ENCODE peak calls at places on chromosomes 4 and X, in ten cellular contexts. N is astrocyte; K is cardiac muscle cell; O is thoracic aorta; F is prostate gland; Q is neuronal stem cell; S is breast epithelium; G is PC-9; Y is PC-3; Z is CD8-positive, alpha-beta memory T cell. R is an unnamed sample.

GRCh38 chrX:55056820-55057690 is 17.8 kb upstream of the PAGE2B start:
- DNase-seq in N (peak; percentile 55), K (peak; percentile 70), O (no peak), F (no peak), Q (no peak), S (no peak), G (no peak), Y (peak; percentile 10), Z (peak; percentile 64), R (no peak)

GRCh38 chr4:128787509-128788311 is 21.8 kb upstream of the JADE1 start:
- DNase-seq in N (peak; percentile 27), K (peak; percentile 43), O (no peak), F (no peak), Q (no peak), S (no peak), G (no peak), Y (peak; percentile 5), Z (no peak), R (no peak)

GRCh38 chrX:95056901-95057300 is 1382.9 kb downstream of the FAM133A start:
- DNase-seq in N (peak; percentile 31), K (peak; percentile 30), O (no peak), F (no peak), Q (no peak), S (no peak), G (no peak), Y (peak; percentile 46), Z (no peak), R (no peak)

GRCh38 chr4:113444386-113444785 is 317.2 kb downstream of the CAMK2D start:
- DNase-seq in N (peak; percentile 88), K (peak; percentile 68), O (no peak), F (no peak), Q (no peak), S (no peak), G (no peak), Y (peak; percentile 55), Z (no peak), R (no peak)

GRCh38 chrX:2320580-2321327 is 180.0 kb downstream of the DHRSX start:
- DNase-seq in N (no peak), K (peak; percentile 85), O (no peak), F (peak; percentile 27), Q (no peak), S (peak; percentile 21), G (no peak), Y (no peak), Z (no peak), R (no peak)

GRCh38 chrX:128012015-128012414 is 40.2 kb downstream of the ACTRT1 start:
- DNase-seq in N (no peak), K (no peak), O (no peak), F (no peak), Q (no peak), S (no peak), G (no peak), Y (no peak), Z (no peak), R (no peak)

GRCh38 chr4:13329963-13330362 is 154.2 kb downstream of the RAB28 start:
- DNase-seq in N (peak; percentile 72), K (peak; percentile 31), O (no peak), F (no peak), Q (no peak), S (no peak), G (no peak), Y (peak; percentile 68), Z (no peak), R (peak; percentile 13)

GRCh38 chr4:144721994-144722393 is 76.0 kb downstream of the HHIP start:
- DNase-seq in N (no peak), K (no peak), O (no peak), F (no peak), Q (no peak), S (no peak), G (no peak), Y (no peak), Z (no peak), R (no peak)

DNA sequence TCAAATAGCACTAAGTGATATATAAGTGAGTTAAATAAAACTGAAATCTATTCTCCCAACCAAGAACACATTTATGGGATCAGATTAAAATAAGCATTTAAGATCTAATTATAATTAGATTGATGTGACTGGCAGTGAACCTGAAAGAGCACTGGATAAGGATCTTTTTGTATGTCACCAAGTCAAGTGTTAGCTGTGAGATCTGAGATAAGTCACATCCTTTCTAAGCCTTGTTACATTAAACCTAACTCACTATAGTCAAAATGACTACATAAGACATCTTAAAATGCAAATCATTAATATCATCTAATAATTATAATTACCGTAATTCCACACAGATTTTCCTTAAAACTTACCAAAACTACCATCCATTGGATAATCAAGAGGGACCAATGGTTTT is 1.6 kb downstream of the CCNA2 start:
- DNase-seq in N (no peak), K (no peak), O (no peak), F (no peak), Q (no peak), S (no peak), G (no peak), Y (no peak), Z (no peak), R (no peak)
- H3K4me3 ChIP-seq in N (peak overlapping the region; percentile 82), K (peak overlapping the region; percentile 92), O (no peak overlapping the region), F (no peak overlapping the region), Q (no peak overlapping the region), S (no peak overlapping the region), G (peak overlapping the region; percentile 85), Y (peak overlapping the region; percentile 92), Z (peak overlapping the region; percentile 83), R (peak overlapping the region; percentile 91)

GRCh38 chr4:3646280-3646679 is 114.1 kb upstream of the LRPAP1 start:
- DNase-seq in N (no peak), K (no peak), O (no peak), F (no peak), Q (no peak), S (no peak), G (no peak), Y (no peak), Z (no peak), R (no peak)

GRCh38 chr4:3649491-3649890 is 116.7 kb upstream of the ADRA2C start:
- DNase-seq in N (no peak), K (no peak), O (no peak), F (no peak), Q (no peak), S (no peak), G (no peak), Y (no peak), Z (no peak), R (no peak)

GRCh38 chr4:3645711-3646221 is 113.5 kb upstream of the LRPAP1 start:
- DNase-seq in N (no peak), K (no peak), O (no peak), F (no peak), Q (no peak), S (no peak), G (no peak), Y (no peak), Z (no peak), R (no peak)

GRCh38 chr4:3648731-3649130 is 116.5 kb upstream of the LRPAP1 start:
- DNase-seq in N (no peak), K (no peak), O (no peak), F (no peak), Q (no peak), S (no peak), G (no peak), Y (no peak), Z (no peak), R (no peak)

DNA sequence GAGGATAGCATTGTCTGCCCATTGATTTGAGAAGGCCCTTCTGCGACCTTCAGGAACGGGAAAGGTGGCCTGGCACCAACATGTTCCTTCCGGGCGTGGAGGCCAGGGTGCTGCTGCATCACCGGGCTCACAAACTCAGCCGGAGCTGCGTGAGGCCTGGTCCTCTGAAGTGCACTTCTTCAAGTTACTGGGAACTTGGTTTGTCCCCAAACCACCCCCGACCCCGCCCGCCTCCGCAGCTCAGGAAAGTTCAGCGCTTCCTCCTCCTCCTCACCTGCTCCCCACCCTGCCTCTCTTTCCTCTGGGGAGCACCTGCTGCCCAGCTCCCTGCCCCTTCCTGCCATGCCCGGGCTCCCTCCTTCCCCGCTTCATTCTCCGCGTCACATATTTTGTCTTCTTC is 116.0 kb upstream of the LRPAP1 start:
- DNase-seq in N (no peak), K (no peak), O (no peak), F (no peak), Q (no peak), S (no peak), G (no peak), Y (no peak), Z (no peak), R (no peak)
- H3K27ac ChIP-seq in N (no peak overlapping the region), K (no peak overlapping the region), O (no peak overlapping the region), F (no peak overlapping the region), Q (no peak overlapping the region), S (no peak overlapping the region), G (no peak overlapping the region), Y (no peak overlapping the region), Z (no peak overlapping the region), R (no peak overlapping the region)

GRCh38 chr4:173573725-173574124 is 43.7 kb upstream of the HAND2 start:
- DNase-seq in N (no peak), K (no peak), O (no peak), F (no peak), Q (no peak), S (no peak), G (no peak), Y (no peak), Z (no peak), R (no peak)

GRCh38 chr4:173575482-173576152 is 45.6 kb upstream of the HAND2 start:
- DNase-seq in N (no peak), K (no peak), O (no peak), F (no peak), Q (no peak), S (no peak), G (no peak), Y (no peak), Z (no peak), R (no peak)

GRCh38 chr4:173584506-173584905 is 54.5 kb upstream of the HAND2 start:
- DNase-seq in N (no peak), K (no peak), O (no peak), F (no peak), Q (no peak), S (no peak), G (no peak), Y (no peak), Z (no peak), R (no peak)

GRCh38 chr4:173577963-173578362 is 47.9 kb upstream of the HAND2 start:
- DNase-seq in N (no peak), K (no peak), O (no peak), F (no peak), Q (no peak), S (no peak), G (no peak), Y (no peak), Z (no peak), R (no peak)

GRCh38 chr4:173578956-173579355 is 48.9 kb upstream of the HAND2 start:
- DNase-seq in N (no peak), K (no peak), O (no peak), F (no peak), Q (no peak), S (no peak), G (no peak), Y (no peak), Z (no peak), R (no peak)
- H3K4me3 ChIP-seq in N (no peak overlapping the region), K (no peak overlapping the region), O (no peak overlapping the region), F (no peak overlapping the region), Q (no peak overlapping the region), S (no peak overlapping the region), G (no peak overlapping the region), Y (no peak overlapping the region), Z (no peak overlapping the region), R (no peak overlapping the region)

GRCh38 chr4:74544655-74545361 is 99.9 kb downstream of the AREG start:
- DNase-seq in N (no peak), K (peak; percentile 66), O (no peak), F (no peak), Q (no peak), S (no peak), G (no peak), Y (no peak), Z (no peak), R (no peak)

GRCh38 chr4:74543247-74543670 is 98.3 kb downstream of the AREG start:
- DNase-seq in N (peak; percentile 43), K (no peak), O (no peak), F (no peak), Q (no peak), S (no peak), G (no peak), Y (no peak), Z (no peak), R (no peak)

GRCh38 chr4:74545488-74545887 is 100.6 kb downstream of the AREG start:
- DNase-seq in N (no peak), K (peak; percentile 83), O (no peak), F (no peak), Q (no peak), S (peak; percentile 24), G (peak; percentile 15), Y (peak; percentile 27), Z (no peak), R (no peak)

GRCh38 chr4:74546020-74546419 is 101.1 kb downstream of the AREG start:
- DNase-seq in N (peak; percentile 63), K (peak; percentile 90), O (no peak), F (no peak), Q (no peak), S (no peak), G (no peak), Y (no peak), Z (no peak), R (peak; percentile 25)

GRCh38 chr4:74543983-74544382 is 99.0 kb downstream of the AREG start:
- DNase-seq in N (peak; percentile 78), K (peak; percentile 75), O (no peak), F (no peak), Q (no peak), S (no peak), G (no peak), Y (no peak), Z (no peak), R (no peak)
- H3K27ac ChIP-seq in N (no peak overlapping the region), K (no peak overlapping the region), O (no peak overlapping the region), F (no peak overlapping the region), Q (no peak overlapping the region), S (peak overlapping the region; percentile 5), G (peak overlapping the region; percentile 55), Y (no peak overlapping the region), Z (no peak overlapping the region), R (peak overlapping the region; percentile 10)

R was measured in keratinocyte.